ENCODE peak calls at places on chromosomes 6 and 20, in eight cellular contexts. G is CD4-positive, CD25-positive, alpha-beta regulatory T cell; V is GM12865; E is kidney tubule cell; B is mesothelial cell of epicardium; W is nephron progenitor cell; F is T-cell; L is KG1. T is an unnamed sample.

GRCh38 chr6:64984947-64985346 is 722.1 kb downstream of the EYS start:
- DNase-seq in G (no peak), V (no peak), E (no peak), B (no peak), W (no peak), F (no peak), L (no peak), T (no peak)

GRCh38 chr6:46411798-46412197 is 79.5 kb downstream of the RCAN2 start:
- DNase-seq in G (no peak), V (no peak), E (no peak), B (no peak), W (no peak), F (no peak), L (no peak), T (no peak)

GRCh38 chr6:1481326-1481725 is 92.0 kb downstream of the FOXF2 start:
- DNase-seq in G (no peak), V (no peak), E (peak), B (no peak), W (no peak), F (no peak), L (no peak), T (peak)

GRCh38 chr6:46453221-46453620 is 38.0 kb downstream of the RCAN2 start:
- DNase-seq in G (no peak), V (no peak), E (no peak), B (no peak), W (no peak), F (no peak), L (no peak), T (peak)

GRCh38 chr20:51372176-51372803 is 170.2 kb downstream of the NFATC2 start:
- DNase-seq in G (peak), V (peak), E (peak), B (peak), W (peak), F (peak), L (no peak), T (peak)

GRCh38 chr6:71724456-71725180 is 161.7 kb upstream of the RIMS1 start:
- DNase-seq in G (no peak), V (no peak), E (peak), B (no peak), W (no peak), F (no peak), L (no peak), T (no peak)

GRCh38 chr6:38110407-38111025 is 291.0 kb downstream of the ZFAND3 start:
- DNase-seq in G (no peak), V (no peak), E (no peak), B (no peak), W (no peak), F (no peak), L (no peak), T (no peak)

GRCh38 chr6:21634582-21634981 is 41.0 kb downstream of the SOX4 start:
- DNase-seq in G (no peak), V (no peak), E (peak), B (no peak), W (no peak), F (no peak), L (no peak), T (peak)

GRCh38 chr6:98124176-98124575 is 710.2 kb upstream of the POU3F2 start:
- DNase-seq in G (no peak), V (no peak), E (peak), B (no peak), W (no peak), F (no peak), L (no peak), T (no peak)

GRCh38 chr6:17622144-17622543 is 22.0 kb downstream of the FAM8A1 start:
- DNase-seq in G (no peak), V (no peak), E (no peak), B (no peak), W (no peak), F (no peak), L (no peak), T (no peak)

GRCh38 chr6:28585335-28585734 is 59.7 kb downstream of the GPX5 start:
- DNase-seq in G (no peak), V (no peak), E (peak), B (no peak), W (no peak), F (no peak), L (no peak), T (peak)

GRCh38 chr20:53899351-53900167 is 170.8 kb downstream of the BCAS1 start:
- DNase-seq in G (peak), V (peak), E (peak), B (no peak), W (peak), F (peak), L (no peak), T (peak)

GRCh38 chr20:64217539-64217938 is 38.0 kb upstream of the PCMTD2 start:
- DNase-seq in G (no peak), V (no peak), E (no peak), B (no peak), W (no peak), F (no peak), L (no peak), T (no peak)

GRCh38 chr20:17438436-17439039 is 92.6 kb downstream of the BFSP1 start:
- DNase-seq in G (no peak), V (no peak), E (no peak), B (no peak), W (no peak), F (no peak), L (no peak), T (peak)

GRCh38 chr6:167737205-167737830 is 89.4 kb upstream of the AFDN start:
- DNase-seq in G (no peak), V (no peak), E (no peak), B (no peak), W (no peak), F (no peak), L (no peak), T (no peak)

GRCh38 chr20:37222086-37222485 is 39.5 kb downstream of the GHRH start:
- DNase-seq in G (no peak), V (no peak), E (no peak), B (no peak), W (no peak), F (no peak), L (no peak), T (no peak)

GRCh38 chr6:32154514-32155161 is 697 bp downstream of the PPT2 start:
- DNase-seq in G (peak), V (peak), E (peak), B (no peak), W (peak), F (peak), L (peak), T (peak)

GRCh38 chr6:3015144-3015543 is 15.4 kb downstream of the NQO2 start:
- DNase-seq in G (no peak), V (no peak), E (no peak), B (no peak), W (no peak), F (no peak), L (no peak), T (no peak)

GRCh38 chr6:41700577-41701347 is 34.6 kb downstream of the TFEB start:
- DNase-seq in G (no peak), V (no peak), E (no peak), B (no peak), W (peak), F (no peak), L (no peak), T (no peak)

GRCh38 chr6:157831424-157832249 is 8.6 kb downstream of the SNX9 start:
- DNase-seq in G (no peak), V (no peak), E (no peak), B (no peak), W (no peak), F (no peak), L (no peak), T (no peak)

GRCh38 chr6:72080260-72080941 is 194.1 kb downstream of the RIMS1 start:
- DNase-seq in G (no peak), V (no peak), E (no peak), B (no peak), W (no peak), F (no peak), L (no peak), T (no peak)

GRCh38 chr20:48944663-48945297 is 23.3 kb downstream of the ARFGEF2 start:
- DNase-seq in G (no peak), V (no peak), E (no peak), B (no peak), W (no peak), F (no peak), L (no peak), T (no peak)

GRCh38 chr6:3607599-3607998 is 143.9 kb downstream of the PXDC1 start:
- DNase-seq in G (no peak), V (no peak), E (no peak), B (no peak), W (no peak), F (no peak), L (no peak), T (no peak)

GRCh38 chr20:58446938-58447265 is 57.9 kb downstream of the VAPB start:
- DNase-seq in G (no peak), V (no peak), E (no peak), B (no peak), W (no peak), F (no peak), L (no peak), T (no peak)

GRCh38 chr6:3542032-3542640 is 85.3 kb upstream of the SLC22A23 start:
- DNase-seq in G (no peak), V (no peak), E (no peak), B (no peak), W (no peak), F (no peak), L (no peak), T (no peak)

GRCh38 chr20:59832406-59833156 is 100.9 kb downstream of the SYCP2 start:
- DNase-seq in G (no peak), V (no peak), E (no peak), B (no peak), W (no peak), F (no peak), L (no peak), T (no peak)

GRCh38 chr6:100467144-100468012 is 2.7 kb upstream of the SIM1 start:
- DNase-seq in G (no peak), V (no peak), E (peak), B (no peak), W (peak), F (no peak), L (no peak), T (no peak)

GRCh38 chr20:34774431-34774830 is 51.0 kb downstream of the NCOA6 start:
- DNase-seq in G (no peak), V (no peak), E (no peak), B (no peak), W (no peak), F (no peak), L (no peak), T (no peak)

GRCh38 chr6:169225131-169225576 is 28.5 kb downstream of the THBS2 start:
- DNase-seq in G (no peak), V (no peak), E (no peak), B (no peak), W (no peak), F (no peak), L (no peak), T (no peak)

GRCh38 chr20:6558361-6558760 is 209.1 kb upstream of the BMP2 start:
- DNase-seq in G (no peak), V (no peak), E (no peak), B (no peak), W (no peak), F (no peak), L (no peak), T (no peak)

GRCh38 chr6:41568585-41569384 is 22.6 kb downstream of the FOXP4 start:
- DNase-seq in G (no peak), V (no peak), E (no peak), B (no peak), W (no peak), F (no peak), L (no peak), T (no peak)

GRCh38 chr20:24160563-24161355 is 172.2 kb upstream of the GGTLC1 start:
- DNase-seq in G (no peak), V (peak), E (peak), B (no peak), W (peak), F (no peak), L (peak), T (peak)

GRCh38 chr6:68779366-68779765 is 144.3 kb downstream of the ADGRB3 start:
- DNase-seq in G (no peak), V (no peak), E (no peak), B (no peak), W (no peak), F (no peak), L (no peak), T (no peak)